ENCODE peak calls at places on chromosomes 11 and 22, in seven cellular contexts. I is ecto neural progenitor cell, A is T-helper 2 cell, T is left cardiac atrium, L is amniotic stem cell, E is EH, U is IMR-90. V is an unnamed sample.
A peak's percentile ranks its signal among the peaks of the same experiment; 100 is the strongest.

GRCh38 chr22:50150161-50151129 is 20.1 kb upstream of the PANX2 start:
- DNase-seq in I (no peak), A (no peak), T (no peak), L (no peak), E (no peak), U (peak; percentile 35), V (no peak)

GRCh38 chr11:6640036-6640984 is 15.3 kb downstream of the DCHS1 start:
- DNase-seq in I (no peak), A (no peak), T (no peak), L (no peak), E (no peak), U (no peak), V (no peak)

GRCh38 chr11:86575208-86575855 is 97.1 kb downstream of the ME3 start:
- DNase-seq in I (no peak), A (no peak), T (no peak), L (no peak), E (peak; percentile 36), U (peak; percentile 72), V (no peak)

GRCh38 chr11:96149743-96150555 is 193.0 kb downstream of the MAML2 start:
- DNase-seq in I (no peak), A (no peak), T (no peak), L (peak; percentile 85), E (peak; percentile 91), U (peak; percentile 95), V (no peak)

GRCh38 chr11:73152086-73152853 is 10.2 kb upstream of the FCHSD2 start:
- DNase-seq in I (no peak), A (peak; percentile 38), T (no peak), L (no peak), E (no peak), U (no peak), V (no peak)

GRCh38 chr11:112864715-112865114 is 96.5 kb upstream of the NCAM1 start:
- DNase-seq in I (no peak), A (no peak), T (no peak), L (no peak), E (no peak), U (no peak), V (no peak)

GRCh38 chr22:30877662-30878515 is 90.7 kb downstream of the MORC2 start:
- DNase-seq in I (no peak), A (no peak), T (no peak), L (no peak), E (no peak), U (no peak), V (no peak)

GRCh38 chr11:120893431-120894206 is 130.3 kb upstream of the TBCEL start:
- DNase-seq in I (no peak), A (no peak), T (no peak), L (no peak), E (no peak), U (no peak), V (no peak)

GRCh38 chr11:1218788-1219445 is 3.9 kb upstream of the MUC5B start:
- DNase-seq in I (peak; percentile 41), A (no peak), T (peak; percentile 16), L (no peak), E (no peak), U (no peak), V (no peak)

GRCh38 chr11:16194566-16194965 is 161.8 kb downstream of the SOX6 start:
- DNase-seq in I (no peak), A (no peak), T (no peak), L (no peak), E (peak; percentile 42), U (peak; percentile 11), V (no peak)

GRCh38 chr11:119907934-119908760 is 179.1 kb upstream of the NECTIN1 start:
- DNase-seq in I (no peak), A (no peak), T (no peak), L (no peak), E (no peak), U (no peak), V (no peak)

GRCh38 chr11:58739725-58740430 is 8.1 kb upstream of the GLYAT start:
- DNase-seq in I (no peak), A (no peak), T (no peak), L (no peak), E (peak; percentile 25), U (peak; percentile 32), V (no peak)

GRCh38 chr22:41152902-41153301 is 52.2 kb upstream of the L3MBTL2 start:
- DNase-seq in I (no peak), A (no peak), T (no peak), L (no peak), E (no peak), U (no peak), V (no peak)

GRCh38 chr11:128630367-128631230 is 43.2 kb upstream of the ETS1 start:
- DNase-seq in I (peak; percentile 86), A (peak; percentile 88), T (peak; percentile 90), L (peak; percentile 72), E (peak; percentile 86), U (peak; percentile 86), V (peak; percentile 85)

GRCh38 chr11:13440100-13440855 is 22.7 kb downstream of the BTBD10 start:
- DNase-seq in I (no peak), A (no peak), T (peak; percentile 36), L (peak; percentile 68), E (peak; percentile 93), U (peak; percentile 97), V (no peak)

GRCh38 chr11:82989628-82990404 is 81.9 kb downstream of the RAB30 start:
- DNase-seq in I (no peak), A (peak; percentile 27), T (no peak), L (no peak), E (no peak), U (no peak), V (no peak)

GRCh38 chr11:68667511-68668253 is 16.7 kb upstream of the GAL start:
- DNase-seq in I (no peak), A (no peak), T (no peak), L (no peak), E (no peak), U (no peak), V (no peak)

GRCh38 chr11:71420455-71421241 is 27.5 kb downstream of the DHCR7 start:
- DNase-seq in I (peak; percentile 67), A (peak; percentile 32), T (no peak), L (no peak), E (peak; percentile 55), U (peak; percentile 55), V (no peak)

GRCh38 chr11:90919332-90919731 is 696.5 kb upstream of the CHORDC1 start:
- DNase-seq in I (no peak), A (no peak), T (no peak), L (no peak), E (no peak), U (no peak), V (no peak)

GRCh38 chr11:134202661-134203060 is 21.1 kb downstream of the NCAPD3 start:
- DNase-seq in I (no peak), A (no peak), T (no peak), L (no peak), E (no peak), U (no peak), V (no peak)

GRCh38 chr11:85869776-85870175 is 14.6 kb downstream of the CCDC83 start:
- DNase-seq in I (no peak), A (no peak), T (no peak), L (no peak), E (no peak), U (no peak), V (no peak)